ENCODE peak calls at places on chromosome 3, in five cellular contexts. One of them, this sample, is unnamed.

GRCh38 chr3:137866933-137867332 is 102.8 kb downstream of the SOX14 start:
- DNase-seq in neuronal stem cell: no peak
- DNase-seq in IMR-90: no peak
- DNase-seq in mesendoderm: peak
- DNase-seq in H1: no peak
- DNase-seq in this sample: no peak

GRCh38 chr3:196997311-196997710 is 28.7 kb upstream of the PIGZ start:
- DNase-seq in H1: no peak
- DNase-seq in mesendoderm: no peak
- DNase-seq in IMR-90: no peak
- DNase-seq in neuronal stem cell: no peak
- DNase-seq in this sample: no peak

GRCh38 chr3:184679056-184679502 is 32.8 kb downstream of the MAGEF1 start:
- DNase-seq in mesendoderm: no peak
- DNase-seq in H1: peak
- DNase-seq in neuronal stem cell: peak
- DNase-seq in IMR-90: no peak
- DNase-seq in this sample: peak

GRCh38 chr3:188863999-188864406 is 307.8 kb upstream of the TPRG1 start:
- DNase-seq in H1: no peak
- DNase-seq in neuronal stem cell: no peak
- DNase-seq in IMR-90: peak
- DNase-seq in mesendoderm: no peak
- DNase-seq in this sample: peak

GRCh38 chr3:54641226-54642014 is 286.4 kb downstream of the LRTM1 start:
- DNase-seq in neuronal stem cell: peak
- DNase-seq in mesendoderm: peak
- DNase-seq in H1: no peak
- DNase-seq in IMR-90: no peak
- DNase-seq in this sample: no peak

GRCh38 chr3:196793224-196793623 is 53.6 kb downstream of the PAK2 start:
- DNase-seq in H1: no peak
- DNase-seq in IMR-90: peak
- DNase-seq in neuronal stem cell: no peak
- DNase-seq in mesendoderm: peak
- DNase-seq in this sample: peak

GRCh38 chr3:160473978-160474377 is 24.4 kb upstream of the TRIM59 start:
- DNase-seq in IMR-90: peak
- DNase-seq in H1: no peak
- DNase-seq in mesendoderm: no peak
- DNase-seq in neuronal stem cell: no peak
- DNase-seq in this sample: no peak

GRCh38 chr3:53554559-53555511 is 60.4 kb downstream of the CACNA1D start:
- DNase-seq in H1: no peak
- DNase-seq in IMR-90: no peak
- DNase-seq in mesendoderm: no peak
- DNase-seq in neuronal stem cell: no peak
- DNase-seq in this sample: no peak

GRCh38 chr3:166837535-166837934 is 542.6 kb downstream of the ZBBX start:
- DNase-seq in neuronal stem cell: peak
- DNase-seq in mesendoderm: peak
- DNase-seq in H1: no peak
- DNase-seq in IMR-90: no peak
- DNase-seq in this sample: peak

GRCh38 chr3:9397911-9398714 is 698 bp downstream of the SETD5 start:
- DNase-seq in mesendoderm: peak
- DNase-seq in H1: peak
- DNase-seq in neuronal stem cell: peak
- DNase-seq in IMR-90: peak
- DNase-seq in this sample: peak

GRCh38 chr3:122919291-122919610 is 108.3 kb downstream of the SEMA5B start:
- DNase-seq in H1: no peak
- DNase-seq in neuronal stem cell: no peak
- DNase-seq in mesendoderm: no peak
- DNase-seq in IMR-90: no peak
- DNase-seq in this sample: no peak

GRCh38 chr3:144119611-144120010 is 148.0 kb downstream of the DIPK2A start:
- DNase-seq in mesendoderm: no peak
- DNase-seq in neuronal stem cell: no peak
- DNase-seq in IMR-90: no peak
- DNase-seq in H1: no peak
- DNase-seq in this sample: no peak

GRCh38 chr3:107981471-107982111 is 109.2 kb downstream of the CD47 start:
- DNase-seq in neuronal stem cell: no peak
- DNase-seq in H1: no peak
- DNase-seq in mesendoderm: no peak
- DNase-seq in IMR-90: no peak
- DNase-seq in this sample: no peak

GRCh38 chr3:38138347-38139190 is at the start of gene MYD88:
- DNase-seq in neuronal stem cell: peak
- DNase-seq in IMR-90: peak
- DNase-seq in mesendoderm: peak
- DNase-seq in H1: peak
- DNase-seq in this sample: peak

GRCh38 chr3:47527952-47528718 is 14.6 kb upstream of the ELP6 start:
- DNase-seq in H1: no peak
- DNase-seq in neuronal stem cell: no peak
- DNase-seq in IMR-90: no peak
- DNase-seq in mesendoderm: no peak
- DNase-seq in this sample: no peak

GRCh38 chr3:118960876-118961275 is 73.8 kb downstream of the IGSF11 start:
- DNase-seq in H1: no peak
- DNase-seq in mesendoderm: no peak
- DNase-seq in neuronal stem cell: no peak
- DNase-seq in IMR-90: no peak
- DNase-seq in this sample: no peak

GRCh38 chr3:30162579-30162978 is 443.8 kb upstream of the TGFBR2 start:
- DNase-seq in mesendoderm: no peak
- DNase-seq in neuronal stem cell: no peak
- DNase-seq in IMR-90: peak
- DNase-seq in H1: no peak
- DNase-seq in this sample: peak

GRCh38 chr3:190892328-190893011 is 30.0 kb upstream of the GMNC start:
- DNase-seq in H1: no peak
- DNase-seq in neuronal stem cell: no peak
- DNase-seq in mesendoderm: peak
- DNase-seq in IMR-90: no peak
- DNase-seq in this sample: no peak

GRCh38 chr3:98343647-98344507 is 9.8 kb upstream of the OR5K4 start:
- DNase-seq in neuronal stem cell: peak
- DNase-seq in IMR-90: peak
- DNase-seq in mesendoderm: peak
- DNase-seq in H1: peak
- DNase-seq in this sample: peak

GRCh38 chr3:30470566-30470965 is 135.8 kb upstream of the TGFBR2 start:
- DNase-seq in IMR-90: peak
- DNase-seq in mesendoderm: no peak
- DNase-seq in H1: no peak
- DNase-seq in neuronal stem cell: no peak
- DNase-seq in this sample: no peak

GRCh38 chr3:78839710-78840109 is 928.1 kb downstream of the ROBO1 start:
- DNase-seq in mesendoderm: no peak
- DNase-seq in IMR-90: peak
- DNase-seq in H1: no peak
- DNase-seq in neuronal stem cell: no peak
- DNase-seq in this sample: peak

GRCh38 chr3:138937690-138938055 is 9.3 kb downstream of the FOXL2 start:
- DNase-seq in mesendoderm: no peak
- DNase-seq in neuronal stem cell: no peak
- DNase-seq in H1: no peak
- DNase-seq in IMR-90: no peak
- DNase-seq in this sample: no peak

GRCh38 chr3:71226565-71227281 is 356.8 kb downstream of the FOXP1 start:
- DNase-seq in neuronal stem cell: no peak
- DNase-seq in mesendoderm: no peak
- DNase-seq in IMR-90: peak
- DNase-seq in H1: no peak
- DNase-seq in this sample: no peak

GRCh38 chr3:154217663-154218062 is 96.5 kb downstream of the ARHGEF26 start:
- DNase-seq in neuronal stem cell: peak
- DNase-seq in H1: no peak
- DNase-seq in mesendoderm: no peak
- DNase-seq in IMR-90: no peak
- DNase-seq in this sample: no peak

GRCh38 chr3:61601831-61602230 is 40.5 kb downstream of the PTPRG start:
- DNase-seq in H1: no peak
- DNase-seq in IMR-90: peak
- DNase-seq in neuronal stem cell: no peak
- DNase-seq in mesendoderm: no peak
- DNase-seq in this sample: peak

GRCh38 chr3:13569201-13569600 is 20.3 kb downstream of the FBLN2 start:
- DNase-seq in IMR-90: no peak
- DNase-seq in H1: no peak
- DNase-seq in neuronal stem cell: no peak
- DNase-seq in mesendoderm: no peak
- DNase-seq in this sample: no peak

GRCh38 chr3:71318459-71318827 is 265.1 kb downstream of the FOXP1 start:
- DNase-seq in IMR-90: no peak
- DNase-seq in neuronal stem cell: no peak
- DNase-seq in H1: no peak
- DNase-seq in mesendoderm: no peak
- DNase-seq in this sample: no peak

GRCh38 chr3:99720985-99721632 is 82.7 kb downstream of the COL8A1 start:
- DNase-seq in mesendoderm: no peak
- DNase-seq in H1: no peak
- DNase-seq in neuronal stem cell: no peak
- DNase-seq in IMR-90: peak
- DNase-seq in this sample: no peak

GRCh38 chr3:58333206-58334012 is 717 bp downstream of the PXK start:
- DNase-seq in IMR-90: no peak
- DNase-seq in neuronal stem cell: peak
- DNase-seq in H1: peak
- DNase-seq in mesendoderm: peak
- DNase-seq in this sample: no peak

GRCh38 chr3:48685603-48686511 is at the start of gene NCKIPSD:
- DNase-seq in H1: peak
- DNase-seq in neuronal stem cell: peak
- DNase-seq in IMR-90: peak
- DNase-seq in mesendoderm: peak
- DNase-seq in this sample: peak

GRCh38 chr3:63955036-63955650 is 43.0 kb upstream of the SCAANT1 start:
- DNase-seq in H1: no peak
- DNase-seq in mesendoderm: peak
- DNase-seq in IMR-90: no peak
- DNase-seq in neuronal stem cell: no peak
- DNase-seq in this sample: no peak

GRCh38 chr3:21901504-21901903 is 150.5 kb upstream of the ZNF385D start:
- DNase-seq in mesendoderm: no peak
- DNase-seq in neuronal stem cell: no peak
- DNase-seq in H1: no peak
- DNase-seq in IMR-90: no peak
- DNase-seq in this sample: no peak

GRCh38 chr3:96428097-96428496 is 386.3 kb upstream of the EPHA6 start:
- DNase-seq in neuronal stem cell: no peak
- DNase-seq in IMR-90: no peak
- DNase-seq in mesendoderm: no peak
- DNase-seq in H1: no peak
- DNase-seq in this sample: no peak
- H2BK15ac ChIP-seq in neuronal stem cell: no peak
- H2BK15ac ChIP-seq in IMR-90: no peak
- H2BK15ac ChIP-seq in mesendoderm: no peak
- H2BK15ac ChIP-seq in H1: no peak
- H2BK15ac ChIP-seq in this sample: no peak

DNA sequence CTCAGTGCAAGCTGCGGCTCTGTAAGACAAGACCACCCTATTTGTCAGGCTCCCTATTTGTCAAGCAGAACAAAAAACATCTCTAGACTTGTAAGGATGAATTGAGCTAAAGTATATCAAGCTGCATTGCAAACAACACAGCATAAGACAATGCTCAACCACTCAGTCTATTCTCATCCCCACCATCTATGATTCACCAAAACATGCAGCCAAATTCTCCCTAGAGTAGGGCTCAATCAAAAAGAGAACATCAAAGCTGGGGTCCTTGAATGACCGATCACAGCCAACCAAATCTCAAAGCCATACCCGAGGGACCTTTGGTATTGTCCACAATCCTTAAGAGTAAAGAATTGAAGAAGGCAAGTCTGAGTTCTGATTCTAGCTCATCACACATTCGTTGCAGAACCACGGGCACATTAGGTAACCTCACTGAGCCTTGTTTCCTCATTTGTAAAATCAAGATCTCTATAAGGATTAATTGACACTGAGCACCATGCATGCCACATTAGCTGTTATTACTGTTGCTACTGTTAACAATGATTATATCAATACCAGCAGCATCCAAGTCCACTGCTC is 31.2 kb downstream of the RFTN1 start:
- DNase-seq in neuronal stem cell: no peak
- DNase-seq in mesendoderm: no peak
- DNase-seq in IMR-90: no peak
- DNase-seq in H1: no peak
- DNase-seq in this sample: peak
- H2BK15ac ChIP-seq in neuronal stem cell: no peak
- H2BK15ac ChIP-seq in mesendoderm: no peak
- H2BK15ac ChIP-seq in IMR-90: peak
- H2BK15ac ChIP-seq in H1: no peak
- H2BK15ac ChIP-seq in this sample: no peak

DNA sequence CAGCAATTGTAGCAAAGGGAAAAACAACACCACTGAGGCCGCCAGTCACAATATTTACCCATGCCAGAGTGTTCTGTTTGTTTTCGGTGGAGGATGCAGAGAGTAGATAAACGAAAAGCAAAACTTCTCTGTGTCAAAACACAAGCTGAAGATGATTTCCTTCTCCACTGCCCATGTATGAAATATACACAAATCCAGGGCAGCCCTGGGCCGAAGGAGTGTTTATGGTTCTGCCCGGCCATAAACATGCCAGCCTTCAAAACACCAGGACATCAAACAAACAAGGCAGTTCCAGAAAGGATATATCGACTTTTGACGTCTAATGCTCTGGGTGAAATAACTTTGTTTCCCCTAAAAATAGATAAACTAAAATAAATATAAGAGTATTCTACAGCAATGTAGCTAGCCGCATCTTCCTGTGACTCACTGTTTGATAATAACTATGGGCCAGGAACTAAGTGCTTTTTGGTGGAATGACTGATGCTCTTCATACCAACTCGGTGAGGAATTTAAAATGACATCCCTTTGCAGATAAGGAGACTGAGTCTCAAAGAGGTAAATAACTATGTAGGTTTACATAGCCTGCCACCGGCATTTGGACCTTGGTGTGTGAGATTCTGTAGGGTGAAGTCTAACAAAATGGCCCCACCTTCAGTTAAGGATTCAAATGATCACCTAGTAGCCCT is 82.8 kb downstream of the MAGI1 start:
- DNase-seq in IMR-90: peak
- DNase-seq in mesendoderm: no peak
- DNase-seq in H1: no peak
- DNase-seq in neuronal stem cell: no peak
- DNase-seq in this sample: peak
- H2BK15ac ChIP-seq in IMR-90: peak
- H2BK15ac ChIP-seq in mesendoderm: no peak
- H2BK15ac ChIP-seq in H1: no peak
- H2BK15ac ChIP-seq in neuronal stem cell: no peak
- H2BK15ac ChIP-seq in this sample: no peak

DNA sequence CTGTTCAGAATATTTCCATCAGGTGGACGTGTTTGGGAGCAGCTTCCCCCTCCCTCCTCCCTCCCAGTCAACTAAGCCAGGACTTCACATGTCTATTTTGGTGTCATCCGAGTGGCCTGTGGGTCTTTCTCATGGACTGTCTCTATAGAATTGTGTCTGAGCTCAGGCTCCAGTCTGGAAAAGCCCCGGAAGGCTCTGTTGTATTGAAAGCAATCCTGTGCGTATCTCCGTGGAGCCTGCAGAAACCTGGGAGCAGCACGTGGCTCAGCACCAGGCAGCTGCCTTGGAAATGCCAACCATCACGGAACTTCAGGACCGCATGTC is 25.2 kb downstream of the COLQ start:
- DNase-seq in neuronal stem cell: no peak
- DNase-seq in mesendoderm: no peak
- DNase-seq in H1: no peak
- DNase-seq in IMR-90: no peak
- DNase-seq in this sample: no peak
- H2BK15ac ChIP-seq in neuronal stem cell: no peak
- H2BK15ac ChIP-seq in mesendoderm: no peak
- H2BK15ac ChIP-seq in H1: no peak
- H2BK15ac ChIP-seq in IMR-90: no peak
- H2BK15ac ChIP-seq in this sample: no peak